ENCODE peak calls at places on chromosomes 3 and 15, in nine cellular contexts. G, H, V, X, Y, I, P, S and Z are unnamed samples.

GRCh38 chr15:39542385-39543065 is 38.4 kb upstream of the THBS1 start:
- DNase-seq in P (no peak), H (no peak), I (no peak), X (no peak), Y (no peak), V (no peak), G (no peak), S (no peak), Z (no peak)

GRCh38 chr3:49424816-49425215 is 2.5 kb upstream of the AMT start:
- DNase-seq in G (no peak), V (no peak), Y (no peak), P (no peak), X (no peak), H (no peak), I (no peak), S (no peak), Z (no peak)

GRCh38 chr15:34855397-34855796 is 60.0 kb upstream of the ACTC1 start:
- DNase-seq in G (peak; percentile 72), X (no peak), P (no peak), Y (no peak), S (peak; percentile 80), I (no peak), H (no peak), V (no peak), Z (no peak)

GRCh38 chr3:50554553-50554952 is 13.0 kb downstream of the C3orf18 start:
- DNase-seq in S (no peak), G (no peak), H (no peak), Y (no peak), P (no peak), I (no peak), X (no peak), V (no peak), Z (no peak)

GRCh38 chr3:126553284-126553811 is 5.4 kb downstream of the C3orf22 start:
- DNase-seq in S (no peak), P (peak; percentile 4), G (no peak), V (peak; percentile 7), I (no peak), H (peak; percentile 58), Y (peak; percentile 12), X (no peak), Z (peak; percentile 2)

GRCh38 chr3:105365536-105366301 is 990 bp upstream of the ALCAM start:
- DNase-seq in G (peak; percentile 87), V (no peak), I (no peak), H (no peak), S (peak; percentile 65), X (no peak), Y (peak; percentile 22), P (peak; percentile 25), Z (no peak)

GRCh38 chr15:47990821-47991220 is 130.0 kb upstream of the SLC24A5 start:
- DNase-seq in G (no peak), I (no peak), Y (no peak), P (no peak), X (no peak), S (no peak), V (no peak), H (no peak), Z (no peak)

GRCh38 chr15:28969511-28970085 is 83.8 kb downstream of the APBA2 start:
- DNase-seq in Y (no peak), I (no peak), V (no peak), H (peak; percentile 67), P (no peak), X (no peak), S (no peak), G (no peak), Z (no peak)

GRCh38 chr3:107643038-107643883 is 120.5 kb downstream of the BBX start:
- DNase-seq in S (no peak), I (no peak), X (no peak), V (no peak), H (no peak), G (peak; percentile 30), P (no peak), Y (no peak), Z (no peak)

GRCh38 chr3:10520118-10520517 is 14.7 kb upstream of the ATP2B2 start:
- DNase-seq in V (no peak), G (no peak), P (no peak), I (no peak), S (no peak), Y (no peak), H (no peak), X (no peak), Z (no peak)

GRCh38 chr3:36893137-36893557 is 51.7 kb downstream of the TRANK1 start:
- DNase-seq in S (peak; percentile 90), Y (no peak), X (no peak), I (peak; percentile 15), H (no peak), V (no peak), G (peak; percentile 52), P (peak; percentile 50), Z (peak; percentile 57)

GRCh38 chr3:161413127-161413854 is 42.0 kb upstream of the SPTSSB start:
- DNase-seq in I (no peak), P (no peak), Y (no peak), G (peak; percentile 68), S (peak; percentile 84), H (no peak), X (no peak), V (peak; percentile 20), Z (no peak)

GRCh38 chr15:100692259-100692658 is 89.9 kb downstream of the ASB7 start:
- DNase-seq in S (no peak), Y (no peak), X (no peak), H (no peak), V (no peak), I (no peak), G (no peak), P (no peak), Z (no peak)

GRCh38 chr15:91055548-91056331 is 33.3 kb upstream of the VPS33B start:
- DNase-seq in S (peak; percentile 69), V (no peak), I (no peak), X (no peak), Y (peak; percentile 66), H (no peak), G (peak; percentile 82), P (no peak), Z (peak; percentile 52)

GRCh38 chr15:91050128-91050455 is 27.7 kb upstream of the VPS33B start:
- DNase-seq in Y (no peak), G (no peak), S (no peak), V (no peak), H (no peak), I (no peak), X (no peak), P (no peak), Z (no peak)

GRCh38 chr15:91049378-91050127 is 27.2 kb upstream of the VPS33B start:
- DNase-seq in X (peak; percentile 39), I (no peak), Y (peak; percentile 72), G (peak; percentile 79), V (peak; percentile 35), H (no peak), P (peak; percentile 42), S (peak; percentile 80), Z (peak; percentile 60)

GRCh38 chr15:91051248-91051647 is 28.9 kb upstream of the VPS33B start:
- DNase-seq in V (no peak), Y (no peak), P (no peak), X (no peak), G (no peak), H (no peak), S (no peak), I (no peak), Z (no peak)

GRCh38 chr15:91054791-91055190 is 32.4 kb upstream of the VPS33B start:
- DNase-seq in X (no peak), V (no peak), S (no peak), H (no peak), Y (no peak), G (no peak), P (no peak), I (no peak), Z (no peak)
- H3K27me3 ChIP-seq in X (no peaks in the 10 kb centered on the region), V (peaks cover 4% of the 10 kb centered on the region), S (peaks cover 58% of the 10 kb centered on the region), H (peaks cover 12% of the 10 kb centered on the region), Y (peaks cover 6% of the 10 kb centered on the region), G (peaks cover 67% of the 10 kb centered on the region), P (no peaks in the 10 kb centered on the region), I (no peaks in the 10 kb centered on the region), Z (peaks cover 5% of the 10 kb centered on the region)

GRCh38 chr3:57923101-57923500 is 85.1 kb upstream of the FLNB start:
- DNase-seq in H (no peak), G (no peak), Y (no peak), V (no peak), P (no peak), I (no peak), S (no peak), X (no peak), Z (no peak)

GRCh38 chr3:57917611-57918010 is 90.6 kb upstream of the FLNB start:
- DNase-seq in H (no peak), S (peak; percentile 35), V (no peak), P (no peak), X (no peak), Y (no peak), G (peak; percentile 46), I (no peak), Z (no peak)

GRCh38 chr3:57918123-57918837 is 89.9 kb upstream of the FLNB start:
- DNase-seq in I (no peak), X (no peak), G (peak; percentile 92), S (peak; percentile 82), H (no peak), P (no peak), V (no peak), Y (no peak), Z (no peak)

GRCh38 chr3:57919987-57920386 is 88.2 kb upstream of the FLNB start:
- DNase-seq in S (peak; percentile 5), X (no peak), G (no peak), P (no peak), V (no peak), Y (no peak), I (no peak), H (no peak), Z (no peak)
- H3K4me1 ChIP-seq in S (no peaks in the 10 kb centered on the region), X (peaks cover 3% of the 10 kb centered on the region), G (peaks cover 62% of the 10 kb centered on the region), P (no peaks in the 10 kb centered on the region), V (no peaks in the 10 kb centered on the region), Y (no peaks in the 10 kb centered on the region), I (no peaks in the 10 kb centered on the region), H (no peaks in the 10 kb centered on the region), Z (no peaks in the 10 kb centered on the region)

DNA sequence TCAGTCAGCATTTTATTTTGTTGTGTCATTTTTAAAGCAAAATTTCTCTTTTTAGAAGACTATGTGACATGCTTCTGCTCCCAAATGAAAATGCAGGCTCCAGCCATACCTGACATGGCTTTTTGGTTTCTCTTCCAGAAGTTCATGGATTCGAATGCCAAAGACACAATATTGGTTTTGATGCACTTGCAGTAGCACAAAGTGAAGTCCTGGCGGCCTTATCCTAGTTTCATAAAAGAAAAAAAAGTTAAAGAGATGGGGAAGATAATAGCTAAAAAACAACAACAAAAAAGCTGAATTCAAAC is 62.7 kb downstream of the NR2F2 start:
- DNase-seq in V (no peak), G (no peak), H (no peak), P (no peak), X (no peak), I (no peak), S (no peak), Y (no peak), Z (no peak)
- H3K27me3 ChIP-seq in V (no peaks in the 10 kb centered on the region), G (no peaks in the 10 kb centered on the region), H (no peaks in the 10 kb centered on the region), P (no peaks in the 10 kb centered on the region), X (no peaks in the 10 kb centered on the region), I (no peaks in the 10 kb centered on the region), S (peaks cover 63% of the 10 kb centered on the region), Y (no peaks in the 10 kb centered on the region), Z (no peaks in the 10 kb centered on the region)

DNA sequence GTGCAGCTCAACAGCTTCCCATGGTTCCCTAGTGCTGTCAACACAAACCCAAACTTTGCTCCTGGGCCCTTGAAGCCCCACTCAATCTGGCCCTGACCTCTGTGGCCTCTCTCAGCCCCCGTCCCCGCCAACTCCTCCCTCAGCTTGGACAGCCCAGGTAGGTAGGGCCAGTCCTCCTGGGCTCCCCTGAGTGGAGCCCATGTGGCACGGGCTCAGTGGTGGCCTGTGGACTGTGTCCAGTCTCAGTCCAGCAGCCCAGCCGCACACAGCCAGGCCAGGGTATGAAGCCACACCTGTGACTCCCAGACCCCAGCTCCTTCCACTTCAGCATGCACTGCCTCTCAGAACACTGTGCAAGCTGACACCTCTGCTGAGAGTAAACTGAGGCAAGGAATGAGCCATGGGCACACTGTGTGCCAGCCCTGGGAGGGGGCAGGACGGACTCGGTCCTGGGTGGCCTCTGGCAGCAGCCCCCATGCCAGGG is 11.5 kb downstream of the PLXND1 start:
- DNase-seq in Y (no peak), V (no peak), G (no peak), I (no peak), X (no peak), P (no peak), H (no peak), S (no peak), Z (no peak)
- H3K4me1 ChIP-seq in Y (peaks cover 4% of the 10 kb centered on the region), V (peaks cover 51% of the 10 kb centered on the region), G (peaks cover 90% of the 10 kb centered on the region), I (peaks cover 17% of the 10 kb centered on the region), X (peaks cover 53% of the 10 kb centered on the region), P (no peaks in the 10 kb centered on the region), H (peaks cover 99% of the 10 kb centered on the region), S (peaks cover 36% of the 10 kb centered on the region), Z (peaks cover 86% of the 10 kb centered on the region)